ENCODE peak calls at places on chromosome 16, in four cellular contexts. G is HepG2, C is GM12878, P is GM12891. B is an unnamed sample.

GRCh38 chr16:76639685-76640289 is 362.6 kb downstream of the CNTNAP4 start:
- DNase-seq in G (peak), C (no peak), P (no peak), B (no peak)

GRCh38 chr16:83807710-83808572 is at the start of gene HSBP1:
- DNase-seq in G (peak), C (peak), P (peak), B (peak)

GRCh38 chr16:30874821-30875717 is 18.8 kb downstream of the BCL7C start:
- DNase-seq in G (peak), C (peak), P (peak), B (peak)

GRCh38 chr16:12729448-12729847 is 74.2 kb downstream of the CPPED1 start:
- DNase-seq in G (no peak), C (no peak), P (no peak), B (no peak)

GRCh38 chr16:12289175-12290063 is 312.9 kb downstream of the SNX29 start:
- DNase-seq in G (peak), C (no peak), P (no peak), B (no peak)

GRCh38 chr16:82638095-82638798 is 11.5 kb downstream of the CDH13 start:
- DNase-seq in G (no peak), C (no peak), P (no peak), B (no peak)

GRCh38 chr16:20726661-20727060 is 15.0 kb downstream of the THUMPD1 start:
- DNase-seq in G (no peak), C (no peak), P (no peak), B (no peak)

GRCh38 chr16:56534847-56535383 is 15.1 kb upstream of the BBS2 start:
- DNase-seq in G (no peak), C (no peak), P (no peak), B (no peak)

GRCh38 chr16:27729516-27730304 is 179.8 kb downstream of the KATNIP start:
- DNase-seq in G (no peak), C (no peak), P (no peak), B (no peak)

GRCh38 chr16:24178496-24178895 is 77.6 kb upstream of the CACNG3 start:
- DNase-seq in G (no peak), C (no peak), P (no peak), B (no peak)

GRCh38 chr16:25011891-25012499 is 3.2 kb downstream of the ARHGAP17 start:
- DNase-seq in G (no peak), C (no peak), P (no peak), B (no peak)

GRCh38 chr16:9908613-9909012 is 273.6 kb downstream of the GRIN2A start:
- DNase-seq in G (no peak), C (no peak), P (no peak), B (no peak)

GRCh38 chr16:84055801-84056634 is 13.4 kb upstream of the SLC38A8 start:
- DNase-seq in G (no peak), C (no peak), P (no peak), B (no peak)

GRCh38 chr16:88965411-88965810 is 11.6 kb downstream of the CBFA2T3 start:
- DNase-seq in G (no peak), C (no peak), P (no peak), B (no peak)

GRCh38 chr16:76940251-76940650 is 250.7 kb upstream of the MON1B start:
- DNase-seq in G (no peak), C (no peak), P (no peak), B (no peak)

GRCh38 chr16:31880322-31880979 is 6.8 kb downstream of the ZNF267 start:
- DNase-seq in G (no peak), C (peak), P (no peak), B (no peak)

GRCh38 chr16:28915181-28915580 is 9.9 kb downstream of the RABEP2 start:
- DNase-seq in G (no peak), C (no peak), P (no peak), B (no peak)

GRCh38 chr16:369866-370436 is 387 bp downstream of the MRPL28 start:
- DNase-seq in G (no peak), C (no peak), P (no peak), B (no peak)

GRCh38 chr16:21156767-21157467 is 1.6 kb upstream of the LDAF1 start:
- DNase-seq in G (peak), C (no peak), P (peak), B (peak)

GRCh38 chr16:82658796-82659195 is 32.0 kb downstream of the CDH13 start:
- DNase-seq in G (no peak), C (no peak), P (no peak), B (no peak)

GRCh38 chr16:49834496-49835009 is 21.4 kb downstream of the ZNF423 start:
- DNase-seq in G (no peak), C (no peak), P (no peak), B (no peak)

GRCh38 chr16:59886021-59886420 is 1151.9 kb upstream of the GOT2 start:
- DNase-seq in G (no peak), C (no peak), P (no peak), B (no peak)

GRCh38 chr16:84481051-84481735 is 23.3 kb downstream of the MEAK7 start:
- DNase-seq in G (no peak), C (no peak), P (no peak), B (no peak)

GRCh38 chr16:82108774-82109173 is 61.2 kb downstream of the MPHOSPH6 start:
- DNase-seq in G (no peak), C (no peak), P (no peak), B (no peak)

GRCh38 chr16:28839004-28839639 is 7.0 kb downstream of the TUFM start:
- DNase-seq in G (no peak), C (no peak), P (no peak), B (no peak)

GRCh38 chr16:84040823-84041391 is 1.7 kb downstream of the SLC38A8 start:
- DNase-seq in G (no peak), C (no peak), P (no peak), B (no peak)

GRCh38 chr16:49599281-49599680 is 225.7 kb downstream of the C16orf78 start:
- DNase-seq in G (no peak), C (no peak), P (no peak), B (no peak)

GRCh38 chr16:66903544-66904427 is 14.9 kb downstream of the CDH16 start:
- DNase-seq in G (no peak), C (no peak), P (peak), B (peak)

GRCh38 chr16:26220894-26221293 is 529.1 kb downstream of the HS3ST4 start:
- DNase-seq in G (no peak), C (no peak), P (no peak), B (no peak)

GRCh38 chr16:17370233-17371013 is 100.3 kb downstream of the XYLT1 start:
- DNase-seq in G (no peak), C (no peak), P (no peak), B (no peak)

GRCh38 chr16:58272855-58273254 is 22.0 kb downstream of the PRSS54 start:
- DNase-seq in G (no peak), C (no peak), P (no peak), B (no peak)

GRCh38 chr16:11533588-11533987 is 53.1 kb downstream of the LITAF start:
- DNase-seq in G (no peak), C (no peak), P (no peak), B (no peak)

GRCh38 chr16:81198635-81199034 is 39.9 kb upstream of the BCO1 start:
- DNase-seq in G (peak), C (no peak), P (no peak), B (no peak)

GRCh38 chr16:67157892-67158635 is 1.6 kb downstream of the TRADD start:
- DNase-seq in G (no peak), C (no peak), P (no peak), B (no peak)

DNA sequence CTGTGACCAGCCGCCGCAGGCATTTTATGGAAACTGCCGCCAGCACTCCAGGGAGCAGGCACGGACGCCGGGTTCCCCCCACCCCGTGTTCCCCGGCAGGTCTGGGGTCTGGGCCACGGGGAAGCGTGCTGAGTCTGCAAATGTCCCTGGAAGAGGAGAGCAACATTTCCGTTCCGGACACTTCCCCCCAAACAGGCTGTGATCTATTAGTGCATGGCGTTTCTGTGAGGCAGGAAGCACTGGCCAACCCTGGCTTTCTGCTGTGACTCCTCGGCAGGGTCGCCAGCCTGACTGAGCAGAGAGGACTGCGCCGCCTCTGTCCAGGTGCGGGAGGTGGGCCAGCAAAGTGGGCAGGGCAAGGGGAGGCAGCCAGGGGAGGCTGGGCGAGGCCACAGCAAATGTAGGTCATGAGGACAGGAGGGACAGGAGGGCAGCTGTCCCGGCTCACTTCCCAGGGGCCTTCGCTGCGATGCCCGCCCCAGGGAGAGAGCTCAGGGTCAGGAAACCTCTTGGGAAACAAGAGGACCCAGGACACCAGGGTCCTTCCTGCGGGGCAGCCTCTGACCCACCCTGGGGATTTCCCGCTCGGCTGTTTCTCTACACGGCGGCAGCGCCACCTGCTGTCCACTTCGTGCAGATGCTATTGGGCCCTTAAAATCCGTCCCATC is 9.5 kb downstream of the FOXF1 start:
- DNase-seq in G (peak), C (no peak), P (no peak), B (peak)
- TF ChIP-seq TAF1 in G (no peak), C (no peak), P (no peak), B (no peak)

GRCh38 chr16:70380205-70380918 is 33.7 kb downstream of the DDX19A start:
- DNase-seq in G (peak), C (no peak), P (no peak), B (no peak)
- TF ChIP-seq TAF1 in G (no peak), C (no peak), P (no peak), B (no peak)

GRCh38 chr16:53566568-53566967 is 63.6 kb upstream of the AKTIP start:
- DNase-seq in G (no peak), C (no peak), P (no peak), B (no peak)

GRCh38 chr16:53565300-53565699 is 62.3 kb upstream of the AKTIP start:
- DNase-seq in G (no peak), C (no peak), P (no peak), B (no peak)

GRCh38 chr16:53558665-53559064 is 55.7 kb upstream of the AKTIP start:
- DNase-seq in G (no peak), C (no peak), P (no peak), B (no peak)

GRCh38 chr16:53559552-53559951 is 56.5 kb upstream of the AKTIP start:
- DNase-seq in G (no peak), C (no peak), P (no peak), B (no peak)

DNA sequence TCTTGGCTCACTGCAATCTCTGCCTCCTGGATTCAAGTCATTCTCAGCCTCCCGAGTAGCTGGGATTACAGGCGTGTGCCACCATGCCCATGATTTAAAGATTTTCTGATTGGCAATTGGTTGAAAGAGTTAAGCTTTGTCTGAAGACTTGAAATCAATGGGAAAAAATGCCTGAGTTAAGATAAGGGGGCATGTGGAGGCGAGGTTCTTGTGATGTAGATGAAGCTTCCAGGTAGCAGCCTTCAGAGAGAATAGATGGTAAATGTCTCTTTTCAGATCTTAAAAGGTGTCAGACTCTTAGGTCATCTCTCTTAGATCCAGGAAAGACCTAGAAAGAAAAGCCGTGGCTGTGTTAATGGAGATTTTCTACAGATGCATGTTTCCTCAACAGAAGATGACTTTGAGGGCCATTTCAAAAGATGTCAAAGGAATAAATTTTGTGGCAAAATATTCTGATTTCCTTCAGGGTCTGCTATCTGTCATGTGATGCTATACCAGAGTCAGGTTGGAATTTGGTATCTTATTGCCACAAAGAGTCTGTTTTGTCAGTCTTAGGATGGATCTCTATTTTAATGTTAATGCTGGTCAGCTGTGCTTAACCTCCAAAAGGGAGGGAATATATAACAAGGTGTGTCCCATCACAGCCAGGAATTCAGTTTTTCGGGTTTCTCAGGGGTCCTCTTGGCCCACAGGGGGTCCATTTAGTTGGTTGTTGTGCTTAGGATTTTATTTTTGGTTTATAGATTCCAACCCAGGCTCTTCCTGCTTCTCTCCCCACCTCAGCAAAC is 58.3 kb upstream of the AKTIP start:
- DNase-seq in G (no peak), C (no peak), P (no peak), B (no peak)
- TF ChIP-seq TAF1 in G (no peak), C (no peak), P (no peak), B (no peak)

DNA sequence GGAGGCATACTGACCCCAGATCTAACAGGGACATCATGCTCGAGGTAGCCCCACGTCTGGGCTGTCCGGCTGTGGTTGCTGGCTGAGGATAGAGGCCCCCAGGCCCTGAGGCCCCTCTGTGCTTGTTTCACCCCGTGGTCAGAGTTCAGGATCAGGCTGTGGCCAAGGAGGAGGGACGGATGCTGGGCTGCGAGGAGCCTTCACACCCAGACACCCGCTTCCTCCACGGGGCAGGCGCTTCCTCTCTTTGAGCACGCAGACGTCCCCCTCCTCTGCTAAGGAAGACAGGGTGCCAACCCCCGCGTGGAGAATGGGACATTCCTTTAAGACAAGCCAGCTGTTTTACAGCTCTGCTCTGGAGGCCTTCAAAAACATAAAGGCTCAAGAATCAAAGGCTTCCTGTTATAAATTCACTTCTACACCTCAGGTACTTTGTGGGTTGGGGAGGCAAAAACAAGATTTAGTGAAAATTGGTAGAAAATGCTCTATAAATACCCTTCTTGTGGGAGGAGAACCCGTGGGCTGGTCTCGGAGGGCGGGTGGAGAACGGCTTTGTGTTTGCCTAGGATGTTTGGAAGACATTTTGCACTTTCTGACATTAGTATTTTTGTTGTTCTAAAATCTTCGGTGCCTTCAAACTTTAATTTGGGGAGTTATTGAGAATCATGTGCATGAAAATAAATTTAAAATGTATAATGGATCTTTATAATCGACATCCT is 60.8 kb upstream of the FOXF1 start:
- DNase-seq in G (no peak), C (no peak), P (no peak), B (no peak)
- TF ChIP-seq TAF1 in G (no peak), C (no peak), P (no peak), B (no peak)

DNA sequence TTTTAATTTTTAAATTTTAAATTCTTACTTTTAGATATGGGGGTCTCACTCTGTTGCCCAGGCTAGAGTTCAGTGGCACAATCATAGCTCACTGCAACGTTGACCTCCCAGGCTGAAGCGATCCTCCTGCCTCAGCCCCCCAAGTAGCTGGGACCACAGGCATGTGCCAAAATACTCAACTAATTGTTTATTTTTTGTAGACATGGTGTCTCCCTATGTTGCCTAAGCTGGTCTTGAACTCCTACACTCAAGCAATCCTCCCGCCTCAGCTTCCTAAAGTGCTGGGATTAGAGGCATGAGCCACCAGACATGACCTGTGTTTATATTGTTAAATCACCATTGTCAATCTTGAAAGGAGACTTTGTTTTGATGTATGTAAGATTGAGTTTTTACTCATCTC is 332.2 kb downstream of the WWOX start:
- DNase-seq in G (no peak), C (no peak), P (no peak), B (no peak)
- TF ChIP-seq TAF1 in G (no peak), C (no peak), P (no peak), B (no peak)

DNA sequence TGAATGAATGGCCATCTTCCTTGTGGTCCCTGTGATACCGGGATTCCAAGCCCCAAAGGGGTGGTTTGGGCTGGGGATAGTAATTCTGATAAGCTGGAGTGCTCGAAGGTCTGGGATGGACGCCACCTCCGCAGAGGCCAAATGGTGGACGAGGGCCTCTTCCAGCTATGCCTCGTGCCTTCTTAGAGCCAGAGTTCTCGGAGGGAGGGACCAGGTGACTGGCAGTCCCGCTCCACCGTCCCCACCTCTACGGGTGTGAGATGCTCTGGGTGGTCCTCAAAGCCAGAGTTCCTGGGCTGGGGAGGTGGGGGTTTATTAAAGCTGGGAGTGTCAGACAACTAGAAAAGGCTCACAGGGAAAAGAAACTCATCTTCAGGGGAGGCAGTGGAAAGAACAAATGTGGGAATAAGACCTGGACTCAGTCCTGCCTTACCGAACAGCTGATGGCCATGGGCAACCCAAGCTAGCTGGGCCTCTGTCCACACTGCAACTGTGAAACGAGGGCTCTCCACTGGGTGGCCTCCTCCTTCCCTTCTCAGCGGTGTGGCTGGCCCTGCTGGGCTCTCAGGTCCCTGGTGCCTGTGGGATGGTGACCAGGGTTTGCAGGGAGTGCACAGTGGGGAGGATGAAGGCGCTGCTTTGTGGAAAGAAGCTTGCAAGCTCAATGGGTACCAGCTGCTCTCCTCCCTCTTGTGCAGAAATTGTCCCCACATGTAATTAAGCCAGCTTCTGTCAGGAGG is 75.2 kb downstream of the N4BP1 start:
- DNase-seq in G (no peak), C (no peak), P (no peak), B (no peak)
- TF ChIP-seq TAF1 in G (no peak), C (no peak), P (no peak), B (no peak)

GRCh38 chr16:4393243-4393606 is 21.6 kb downstream of the VASN start:
- DNase-seq in G (no peak), C (no peak), P (no peak), B (no peak)

GRCh38 chr16:4395055-4395726 is 21.2 kb downstream of the CORO7 start:
- DNase-seq in G (no peak), C (no peak), P (no peak), B (no peak)

GRCh38 chr16:4391635-4392381 is 20.2 kb downstream of the VASN start:
- DNase-seq in G (no peak), C (no peak), P (no peak), B (no peak)

GRCh38 chr16:4390266-4391260 is 18.9 kb downstream of the VASN start:
- DNase-seq in G (no peak), C (no peak), P (no peak), B (no peak)

GRCh38 chr16:4392382-4393242 is 21.0 kb downstream of the VASN start:
- DNase-seq in G (no peak), C (no peak), P (no peak), B (no peak)
- TF ChIP-seq TAF1 in G (no peak), C (no peak), P (no peak), B (no peak)

GRCh38 chr16:1532771-1533170 is 695 bp upstream of the TMEM204 start:
- DNase-seq in G (no peak), C (no peak), P (no peak), B (no peak)
- TF ChIP-seq TAF1 in G (no peak), C (no peak), P (no peak), B (no peak)

B was measured in GM12892.